ENCODE peak calls at places on chromosomes 3 and 15, in seven cellular contexts. Q, Z, G, D, U, M and V are unnamed samples.

GRCh38 chr15:39360417-39360816 is 220.5 kb upstream of the THBS1 start:
- DNase-seq in M (no peak), G (no peak), D (no peak), Z (no peak), Q (no peak), U (no peak), V (no peak)

GRCh38 chr15:35399901-35400300 is 146.1 kb downstream of the DPH6 start:
- DNase-seq in Q (peak; percentile 8), D (no peak), M (no peak), G (no peak), Z (no peak), U (no peak), V (no peak)

GRCh38 chr3:139309880-139310279 is 33.9 kb upstream of the MRPS22 start:
- DNase-seq in U (no peak), Q (peak; percentile 52), D (no peak), G (no peak), Z (no peak), M (no peak), V (no peak)

GRCh38 chr3:156448300-156448699 is 106.6 kb downstream of the SSR3 start:
- DNase-seq in G (peak; percentile 67), D (peak; percentile 11), U (peak; percentile 57), Q (no peak), M (no peak), Z (peak; percentile 64), V (peak; percentile 82)

GRCh38 chr3:18134386-18135082 is 290.6 kb downstream of the SATB1 start:
- DNase-seq in Z (no peak), M (no peak), Q (peak; percentile 71), D (peak; percentile 63), G (no peak), U (peak; percentile 66), V (no peak)

GRCh38 chr3:179108091-179108490 is 36.5 kb upstream of the ZMAT3 start:
- DNase-seq in G (no peak), Z (no peak), Q (peak; percentile 91), M (no peak), U (no peak), D (peak; percentile 79), V (no peak)

GRCh38 chr15:71301958-71302621 is 186.8 kb downstream of the THSD4 start:
- DNase-seq in D (no peak), Q (peak; percentile 51), G (no peak), U (no peak), Z (no peak), M (no peak), V (no peak)

GRCh38 chr3:58111513-58112184 is 99.1 kb downstream of the DNASE1L3 start:
- DNase-seq in U (no peak), Z (no peak), D (peak; percentile 69), Q (no peak), G (no peak), M (peak; percentile 50), V (no peak)

GRCh38 chr3:20336572-20336971 is 150.6 kb upstream of the SGO1 start:
- DNase-seq in Z (no peak), D (no peak), Q (no peak), M (no peak), U (no peak), G (no peak), V (no peak)

GRCh38 chr15:52093167-52093538 is 19.4 kb downstream of the BCL2L10 start:
- DNase-seq in Q (no peak), G (no peak), M (no peak), U (no peak), D (no peak), Z (no peak), V (no peak)

GRCh38 chr3:107775958-107776357 is 253.2 kb downstream of the BBX start:
- DNase-seq in Z (no peak), U (no peak), G (no peak), Q (no peak), D (no peak), M (no peak), V (no peak)
- H3K9ac ChIP-seq in Z (no peak overlapping the region), U (no peak overlapping the region), G (no peak overlapping the region), Q (no peak overlapping the region), D (no peak overlapping the region), M (no peak overlapping the region), V (no peak overlapping the region)

GRCh38 chr15:98330692-98331435 is 317.5 kb upstream of the IGF1R start:
- DNase-seq in U (no peak), M (no peak), Q (no peak), G (no peak), D (no peak), Z (no peak), V (no peak)
- TF ChIP-seq CTCF in U (no peak), M (no peak), Q (no peak), G (no peak), D (no peak), Z (no peak), V (no peak)

GRCh38 chr15:44606740-44607139 is 56.7 kb downstream of the SPG11 start:
- DNase-seq in U (no peak), Z (no peak), Q (no peak), G (no peak), D (no peak), M (no peak), V (no peak)
- H3K9ac ChIP-seq in U (no peak overlapping the region), Z (no peak overlapping the region), Q (no peak overlapping the region), G (no peak overlapping the region), D (no peak overlapping the region), M (no peak overlapping the region), V (no peak overlapping the region)

GRCh38 chr3:71987828-71988227 is 202.9 kb upstream of the PROK2 start:
- DNase-seq in Q (no peak), D (no peak), Z (no peak), U (peak; percentile 20), M (no peak), G (no peak), V (no peak)

GRCh38 chr3:71984843-71985594 is 200.1 kb upstream of the PROK2 start:
- DNase-seq in U (no peak), Z (no peak), M (peak; percentile 97), D (no peak), G (peak; percentile 46), Q (no peak), V (no peak)

GRCh38 chr3:71989165-71989564 is 204.2 kb upstream of the PROK2 start:
- DNase-seq in U (no peak), Z (no peak), D (peak; percentile 40), Q (peak; percentile 12), M (no peak), G (no peak), V (no peak)

GRCh38 chr3:71990545-71990944 is 205.6 kb upstream of the PROK2 start:
- DNase-seq in Z (no peak), D (no peak), U (no peak), Q (no peak), M (no peak), G (no peak), V (no peak)

DNA sequence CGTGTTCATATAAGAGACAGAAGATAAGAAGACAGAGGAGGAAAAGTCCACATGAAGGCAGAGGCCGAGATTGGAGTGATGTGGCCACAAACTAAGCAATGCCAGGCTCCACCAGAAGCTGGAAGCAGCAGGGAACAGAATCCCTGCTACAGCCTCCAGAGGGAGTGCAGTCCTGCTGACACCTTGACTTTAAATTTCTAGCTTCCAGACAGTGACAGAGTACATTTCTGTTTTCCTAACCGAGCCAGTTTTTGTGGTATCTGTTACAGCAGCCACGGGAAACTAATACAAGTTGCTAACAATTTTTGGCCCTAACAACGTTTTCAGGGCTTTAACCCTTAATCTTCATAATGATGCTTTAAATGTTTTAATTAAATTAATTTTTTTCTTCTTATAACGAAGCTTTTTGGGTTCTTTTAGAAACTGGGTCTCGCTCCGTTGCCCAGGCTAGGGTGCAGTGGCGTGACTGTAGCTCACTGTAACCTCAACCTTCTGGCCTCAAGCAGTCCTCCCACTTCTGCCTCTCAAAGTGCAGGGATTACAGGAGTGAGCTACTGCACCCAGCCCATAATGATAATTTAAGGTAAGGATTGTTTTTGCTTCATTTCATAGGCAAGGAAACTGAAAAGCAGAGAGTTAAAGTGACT is 202.3 kb upstream of the PROK2 start:
- DNase-seq in Q (no peak), Z (peak; percentile 55), G (no peak), M (no peak), U (no peak), D (no peak), V (peak; percentile 70)
- TF ChIP-seq CTCF in Q (peak; percentile 32), Z (peak; percentile 61), G (no peak), M (peak; percentile 8), U (peak; percentile 29), D (peak; percentile 45), V (peak; percentile 80)